ENCODE peak calls at places on chromosome 5, in ten cellular contexts. G, C, Z, J, K, M, E, A, R and S are unnamed samples.

GRCh38 chr5:83551826-83552225 is 80.3 kb downstream of the VCAN start:
- DNase-seq in Z (peak; percentile 56), C (no peak), G (no peak), K (no peak), E (no peak), J (peak; percentile 29), A (no peak), R (no peak), M (no peak), S (no peak)

GRCh38 chr5:154242964-154243376 is 52.4 kb downstream of the GALNT10 start:
- DNase-seq in G (no peak), A (no peak), M (no peak), J (no peak), K (no peak), R (no peak), C (no peak), Z (no peak), E (no peak), S (no peak)

GRCh38 chr5:175693746-175694145 is 35.9 kb downstream of the HRH2 start:
- DNase-seq in A (no peak), K (no peak), R (no peak), J (no peak), Z (no peak), G (no peak), M (no peak), E (no peak), C (no peak), S (peak; percentile 36)

GRCh38 chr5:19734706-19735240 is 253.2 kb downstream of the CDH18 start:
- DNase-seq in Z (no peak), C (no peak), J (peak; percentile 64), A (no peak), K (no peak), E (no peak), G (no peak), M (no peak), R (no peak), S (no peak)

GRCh38 chr5:146758898-146759297 is 119.7 kb downstream of the PPP2R2B start:
- DNase-seq in K (no peak), Z (peak; percentile 18), R (no peak), G (no peak), A (no peak), E (no peak), C (no peak), M (no peak), J (no peak), S (no peak)

GRCh38 chr5:176533894-176534611 is 3.1 kb downstream of the RNF44 start:
- DNase-seq in E (no peak), C (peak; percentile 69), A (peak; percentile 61), R (no peak), J (peak; percentile 42), M (peak; percentile 47), G (no peak), Z (no peak), K (peak; percentile 34), S (peak; percentile 78)

GRCh38 chr5:105821800-105822199 is 1848.9 kb downstream of the EFNA5 start:
- DNase-seq in Z (no peak), E (no peak), C (no peak), J (no peak), A (no peak), G (no peak), M (no peak), R (no peak), K (no peak), S (no peak)

GRCh38 chr5:142422426-142422825 is 97.6 kb upstream of the SPRY4 start:
- DNase-seq in K (no peak), G (no peak), Z (peak; percentile 43), E (peak; percentile 46), R (no peak), M (no peak), C (no peak), A (no peak), J (peak; percentile 67), S (no peak)

GRCh38 chr5:123916331-123917121 is 404.5 kb downstream of the CSNK1G3 start:
- DNase-seq in C (no peak), M (no peak), E (peak; percentile 4), R (no peak), Z (peak; percentile 40), J (peak; percentile 70), G (no peak), K (no peak), A (no peak), S (no peak)

GRCh38 chr5:128645582-128645981 is 107.5 kb upstream of the FBN2 start:
- DNase-seq in K (no peak), C (no peak), E (no peak), Z (no peak), A (no peak), M (no peak), J (no peak), R (no peak), G (no peak), S (no peak)

GRCh38 chr5:1522601-1523479 is 920 bp downstream of the LPCAT1 start:
- DNase-seq in E (no peak), J (no peak), K (no peak), M (peak; percentile 7), A (peak; percentile 50), Z (no peak), R (peak; percentile 27), C (peak; percentile 10), G (peak; percentile 34), S (peak; percentile 57)

GRCh38 chr5:85604378-85604777 is 1013.4 kb upstream of the COX7C start:
- DNase-seq in K (no peak), G (no peak), M (no peak), Z (no peak), R (no peak), C (no peak), A (no peak), J (no peak), E (no peak), S (no peak)

GRCh38 chr5:132498152-132498551 is 7.6 kb upstream of the IRF1 start:
- DNase-seq in R (no peak), E (no peak), G (peak; percentile 57), Z (peak; percentile 55), K (peak; percentile 42), J (peak; percentile 80), A (no peak), M (no peak), C (no peak), S (peak; percentile 50)

GRCh38 chr5:59322058-59322457 is 571.5 kb downstream of the PDE4D start:
- DNase-seq in R (no peak), G (no peak), Z (no peak), M (no peak), J (no peak), A (no peak), K (no peak), C (no peak), E (no peak), S (no peak)

GRCh38 chr5:143657814-143658395 is 154.1 kb upstream of the HMHB1 start:
- DNase-seq in R (no peak), M (no peak), G (no peak), A (no peak), C (no peak), E (no peak), Z (no peak), J (peak; percentile 82), K (no peak), S (no peak)

GRCh38 chr5:10307206-10308148 is at the start of gene CMBL:
- DNase-seq in M (peak; percentile 77), K (peak; percentile 60), C (no peak), A (peak; percentile 69), J (peak; percentile 64), G (peak; percentile 57), Z (peak; percentile 72), E (peak; percentile 42), R (peak; percentile 80), S (peak; percentile 85)
- H3K27me3 ChIP-seq in M (no peaks in the 10 kb centered on the region), K (no peaks in the 10 kb centered on the region), C (no peaks in the 10 kb centered on the region), A (no peaks in the 10 kb centered on the region), J (no peaks in the 10 kb centered on the region), G (no peaks in the 10 kb centered on the region), Z (peaks cover 4% of the 10 kb centered on the region), E (no peaks in the 10 kb centered on the region), R (no peaks in the 10 kb centered on the region), S (no peaks in the 10 kb centered on the region)

GRCh38 chr5:138226917-138227316 is 13.8 kb upstream of the CDC23 start:
- DNase-seq in Z (no peak), C (no peak), R (no peak), K (no peak), J (no peak), G (no peak), A (no peak), M (no peak), E (no peak), S (no peak)
- H3K27me3 ChIP-seq in Z (no peaks in the 10 kb centered on the region), C (no peaks in the 10 kb centered on the region), R (no peaks in the 10 kb centered on the region), K (no peaks in the 10 kb centered on the region), J (no peaks in the 10 kb centered on the region), G (no peaks in the 10 kb centered on the region), A (no peaks in the 10 kb centered on the region), M (no peaks in the 10 kb centered on the region), E (no peaks in the 10 kb centered on the region), S (no peaks in the 10 kb centered on the region)

DNA sequence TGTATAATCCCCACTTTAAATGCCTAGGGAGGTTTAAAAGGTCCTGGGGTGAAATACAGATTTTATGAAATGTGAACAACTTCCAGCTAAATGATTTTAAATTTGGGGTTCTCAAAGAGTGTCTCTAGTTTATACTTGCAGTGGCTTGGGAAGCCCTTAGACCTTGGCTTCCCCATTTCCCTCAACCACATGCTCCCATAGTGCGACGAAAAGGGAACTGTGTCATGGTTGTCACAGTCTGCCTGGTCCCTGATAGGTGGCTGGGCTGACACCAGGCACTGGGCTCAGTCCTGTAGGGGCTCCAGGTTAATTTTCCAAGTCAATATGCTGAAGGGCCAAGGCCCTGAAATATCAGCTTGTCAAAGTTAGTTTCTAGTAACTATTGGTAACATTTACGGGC is 10.4 kb upstream of the CXCL14 start:
- DNase-seq in R (no peak), Z (no peak), A (no peak), J (no peak), C (no peak), M (no peak), K (no peak), G (no peak), E (no peak), S (no peak)
- H3K27me3 ChIP-seq in R (no peaks in the 10 kb centered on the region), Z (peaks cover 3% of the 10 kb centered on the region), A (peaks cover 5% of the 10 kb centered on the region), J (peaks cover 4% of the 10 kb centered on the region), C (no peaks in the 10 kb centered on the region), M (peaks cover 3% of the 10 kb centered on the region), K (no peaks in the 10 kb centered on the region), G (no peaks in the 10 kb centered on the region), E (peaks cover 2% of the 10 kb centered on the region), S (no peaks in the 10 kb centered on the region)

GRCh38 chr5:169840405-169840804 is 139.9 kb downstream of the INSYN2B start:
- DNase-seq in Z (no peak), G (no peak), C (no peak), E (no peak), K (no peak), J (no peak), R (no peak), M (no peak), A (no peak), S (no peak)
- H3K27me3 ChIP-seq in Z (no peaks in the 10 kb centered on the region), G (no peaks in the 10 kb centered on the region), C (no peaks in the 10 kb centered on the region), E (no peaks in the 10 kb centered on the region), K (no peaks in the 10 kb centered on the region), J (no peaks in the 10 kb centered on the region), R (no peaks in the 10 kb centered on the region), M (no peaks in the 10 kb centered on the region), A (no peaks in the 10 kb centered on the region), S (no peaks in the 10 kb centered on the region)

GRCh38 chr5:136026636-136027035 is 2.2 kb upstream of the TGFBI start:
- DNase-seq in R (peak; percentile 10), A (no peak), G (no peak), J (no peak), M (no peak), Z (no peak), C (no peak), K (no peak), E (no peak), S (no peak)
- H3K27me3 ChIP-seq in R (peaks cover 18% of the 10 kb centered on the region), A (peaks cover 12% of the 10 kb centered on the region), G (peaks cover 6% of the 10 kb centered on the region), J (no peaks in the 10 kb centered on the region), M (peaks cover 9% of the 10 kb centered on the region), Z (peaks cover 61% of the 10 kb centered on the region), C (no peaks in the 10 kb centered on the region), K (no peaks in the 10 kb centered on the region), E (no peaks in the 10 kb centered on the region), S (no peaks in the 10 kb centered on the region)